ENCODE peak calls at places on chromosomes 5 and 9, in seven cellular contexts. Y is psoas muscle, I is ascending aorta, C is A549, D is kidney, V is caudate nucleus, T is brain microvascular endothelial cell. F is an unnamed sample.
A peak's percentile ranks its signal among the peaks of the same experiment; 100 is the strongest.

GRCh38 chr9:83384214-83384613 is 154.0 kb downstream of the FRMD3 start:
- DNase-seq in Y (no peak), I (no peak), C (no peak), D (no peak), V (no peak), T (no peak), F (no peak)

GRCh38 chr9:95457769-95458168 is 59.0 kb downstream of the PTCH1 start:
- DNase-seq in Y (no peak), I (peak; percentile 48), C (no peak), D (no peak), V (no peak), T (peak; percentile 9), F (no peak)

GRCh38 chr5:94782376-94782775 is 163.9 kb downstream of the SLF1 start:
- DNase-seq in Y (no peak), I (no peak), C (no peak), D (no peak), V (no peak), T (no peak), F (no peak)

GRCh38 chr9:78973906-78974305 is 597.9 kb upstream of the TLE4 start:
- DNase-seq in Y (no peak), I (no peak), C (peak; percentile 63), D (no peak), V (no peak), T (peak; percentile 48), F (no peak)

GRCh38 chr5:118984602-118985001 is 3.7 kb downstream of the DTWD2 start:
- DNase-seq in Y (no peak), I (no peak), C (no peak), D (no peak), V (no peak), T (no peak), F (no peak)

GRCh38 chr5:173781826-173782670 is 106.1 kb upstream of the CPEB4 start:
- DNase-seq in Y (peak; percentile 85), I (peak; percentile 94), C (peak; percentile 91), D (peak; percentile 91), V (peak; percentile 69), T (peak; percentile 89), F (peak; percentile 72)

GRCh38 chr9:82363236-82363635 is 374.7 kb downstream of the SPATA31D1 start:
- DNase-seq in Y (no peak), I (no peak), C (no peak), D (no peak), V (no peak), T (no peak), F (no peak)

GRCh38 chr5:175714686-175715085 is 56.8 kb downstream of the HRH2 start:
- DNase-seq in Y (no peak), I (no peak), C (no peak), D (no peak), V (no peak), T (no peak), F (no peak)

DNA sequence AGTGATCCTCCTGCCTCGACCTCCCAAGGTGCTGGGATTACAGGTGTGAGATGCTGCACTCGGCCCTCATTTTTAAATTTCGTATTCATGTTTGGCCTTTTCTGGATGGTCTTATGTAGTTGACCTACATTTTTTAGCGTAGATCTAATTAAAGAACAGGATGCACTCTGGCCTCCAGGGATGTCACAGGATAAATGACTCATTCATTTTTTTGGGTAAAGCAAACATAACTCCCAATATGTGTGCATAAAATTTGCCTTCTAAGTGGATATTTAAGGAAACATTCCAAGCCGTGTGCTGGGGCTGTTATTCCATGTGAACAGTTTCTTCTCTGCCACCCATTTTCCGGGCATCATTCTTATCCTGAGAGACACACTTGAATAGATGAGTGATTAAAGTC is 501.6 kb downstream of the IRX1 start:
- DNase-seq in Y (no peak), I (no peak), C (no peak), D (no peak), V (no peak), T (no peak), F (no peak)
- H3K27ac ChIP-seq in Y (no peak overlapping the region), I (no peak overlapping the region), C (no peak overlapping the region), D (no peak overlapping the region), V (no peak overlapping the region), T (no peak overlapping the region), F (no peak overlapping the region)

GRCh38 chr5:133402781-133403180 is 209.6 kb downstream of the FSTL4 start:
- DNase-seq in Y (no peak), I (peak; percentile 46), C (no peak), D (no peak), V (no peak), T (no peak), F (no peak)
- H3K27ac ChIP-seq in Y (no peak overlapping the region), I (no peak overlapping the region), C (no peak overlapping the region), D (no peak overlapping the region), V (no peak overlapping the region), T (no peak overlapping the region), F (no peak overlapping the region)

GRCh38 chr9:131735238-131736181 is 4.4 kb downstream of the RAPGEF1 start:
- DNase-seq in Y (no peak), I (no peak), C (peak; percentile 86), D (peak; percentile 46), V (no peak), T (peak; percentile 16), F (no peak)
- H3K27ac ChIP-seq in Y (peak overlapping the region; percentile 89), I (peak overlapping the region; percentile 51), C (peak overlapping the region; percentile 67), D (peak overlapping the region; percentile 59), V (peak overlapping the region; percentile 29), T (no peak overlapping the region), F (no peak overlapping the region)

GRCh38 chr9:130034570-130034969 is 8.4 kb downstream of the FNBP1 start:
- DNase-seq in Y (no peak), I (peak; percentile 66), C (no peak), D (no peak), V (no peak), T (peak; percentile 73), F (no peak)
- H3K27ac ChIP-seq in Y (no peak overlapping the region), I (no peak overlapping the region), C (no peak overlapping the region), D (no peak overlapping the region), V (no peak overlapping the region), T (no peak overlapping the region), F (no peak overlapping the region)

GRCh38 chr5:111551569-111552275 is 39.4 kb upstream of the STARD4 start:
- DNase-seq in Y (no peak), I (no peak), C (no peak), D (no peak), V (no peak), T (no peak), F (no peak)

GRCh38 chr5:111550282-111551020 is 38.1 kb upstream of the STARD4 start:
- DNase-seq in Y (peak; percentile 76), I (peak; percentile 95), C (peak; percentile 77), D (peak; percentile 69), V (peak; percentile 50), T (peak; percentile 96), F (peak; percentile 48)

GRCh38 chr5:111548992-111549649 is 36.8 kb upstream of the STARD4 start:
- DNase-seq in Y (no peak), I (no peak), C (peak; percentile 4), D (no peak), V (no peak), T (no peak), F (no peak)

GRCh38 chr5:111548312-111548930 is 36.1 kb upstream of the STARD4 start:
- DNase-seq in Y (no peak), I (no peak), C (no peak), D (no peak), V (no peak), T (no peak), F (no peak)

DNA sequence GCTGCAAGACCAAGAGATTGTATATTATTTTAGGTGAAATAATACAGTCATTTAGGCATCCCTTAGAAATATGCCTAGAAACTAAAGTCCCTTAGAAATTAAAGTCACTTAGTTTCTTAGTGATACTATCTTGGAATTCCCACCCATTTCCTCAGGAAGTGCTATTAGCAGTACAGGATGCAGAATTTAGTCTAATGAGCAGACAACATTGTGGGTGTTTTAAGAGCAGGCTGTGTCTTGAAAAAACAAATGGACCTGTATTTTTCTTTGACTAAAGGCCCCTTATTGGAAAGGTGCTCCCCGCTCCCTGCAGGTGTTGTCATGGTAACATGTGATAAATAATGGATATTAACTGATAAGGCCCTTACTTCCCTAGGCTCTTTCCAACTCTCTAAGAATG is 38.8 kb upstream of the STARD4 start:
- DNase-seq in Y (no peak), I (no peak), C (no peak), D (no peak), V (no peak), T (no peak), F (no peak)
- H3K27ac ChIP-seq in Y (peak overlapping the region; percentile 75), I (no peak overlapping the region), C (no peak overlapping the region), D (no peak overlapping the region), V (no peak overlapping the region), T (peak overlapping the region; percentile 78), F (no peak overlapping the region)

GRCh38 chr5:35152733-35153132 is 77.6 kb downstream of the PRLR start:
- DNase-seq in Y (no peak), I (no peak), C (no peak), D (no peak), V (no peak), T (no peak), F (no peak)
- H3K27ac ChIP-seq in Y (no peak overlapping the region), I (no peak overlapping the region), C (no peak overlapping the region), D (no peak overlapping the region), V (no peak overlapping the region), T (no peak overlapping the region), F (no peak overlapping the region)

DNA sequence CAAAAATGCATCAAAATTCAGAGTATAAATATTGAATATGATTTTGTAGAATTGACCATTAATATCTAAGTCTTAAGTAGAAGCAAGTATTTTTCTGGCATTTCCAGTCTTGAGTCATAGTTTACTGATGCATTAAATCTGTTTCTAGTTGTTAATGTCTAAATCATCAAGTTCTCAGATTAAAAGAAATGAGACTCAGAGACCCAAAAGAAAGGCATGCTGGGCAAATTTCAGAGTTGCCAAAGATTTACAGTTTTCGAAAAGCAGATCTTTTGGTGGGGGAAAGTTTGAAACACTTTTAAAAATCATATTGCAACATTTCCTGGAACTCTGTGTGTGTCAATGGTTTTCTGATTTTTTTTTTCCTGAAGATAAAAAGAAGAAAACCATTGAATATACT is 60.9 kb downstream of the ANKRD55 start:
- DNase-seq in Y (no peak), I (no peak), C (no peak), D (no peak), V (no peak), T (no peak), F (no peak)
- H3K27ac ChIP-seq in Y (no peak overlapping the region), I (no peak overlapping the region), C (no peak overlapping the region), D (no peak overlapping the region), V (no peak overlapping the region), T (no peak overlapping the region), F (no peak overlapping the region)